ENCODE peak calls at places on chromosomes 4 and X, in six cellular contexts. Z, V, L, T, U and R are unnamed samples.

GRCh38 chrX:15854080-15854655 is 445 bp downstream of the AP1S2 start:
- DNase-seq in U (peak; percentile 54), T (peak; percentile 39), L (peak; percentile 44), V (no peak), Z (peak; percentile 78), R (no peak)

GRCh38 chrX:151981129-151981528 is 6.7 kb upstream of the GABRE start:
- DNase-seq in Z (no peak), U (no peak), V (no peak), L (peak; percentile 88), T (peak; percentile 45), R (peak; percentile 33)

GRCh38 chr4:171746418-171746817 is 66.8 kb upstream of the GALNTL6 start:
- DNase-seq in T (no peak), Z (no peak), L (no peak), U (no peak), V (no peak), R (no peak)

GRCh38 chr4:184845367-184846011 is 19.7 kb upstream of the ACSL1 start:
- DNase-seq in T (no peak), U (no peak), L (peak; percentile 76), V (peak; percentile 13), Z (no peak), R (peak; percentile 69)

GRCh38 chr4:82623284-82623683 is 61.5 kb upstream of the TMEM150C start:
- DNase-seq in T (no peak), Z (no peak), V (no peak), L (peak; percentile 24), U (no peak), R (no peak)

GRCh38 chrX:16316336-16316735 is 149.1 kb downstream of the MAGEB17 start:
- DNase-seq in U (no peak), V (no peak), L (no peak), T (no peak), Z (no peak), R (no peak)

GRCh38 chr4:95190751-95191436 is 357.9 kb downstream of the UNC5C start:
- DNase-seq in U (no peak), Z (no peak), T (no peak), L (no peak), V (no peak), R (no peak)

GRCh38 chrX:16662402-16662801 is 12.4 kb downstream of the S100G start:
- DNase-seq in U (no peak), Z (no peak), T (no peak), L (no peak), V (no peak), R (no peak)

GRCh38 chr4:8464376-8464775 is 23.8 kb downstream of the TRMT44 start:
- DNase-seq in L (no peak), U (no peak), V (no peak), T (no peak), Z (no peak), R (no peak)

GRCh38 chr4:121164291-121164690 is at the start of gene TNIP3:
- DNase-seq in V (peak; percentile 55), Z (no peak), U (no peak), L (peak; percentile 42), T (no peak), R (no peak)

GRCh38 chrX:1443496-1444075 is 9.1 kb downstream of the ASMTL start:
- DNase-seq in U (peak; percentile 3), Z (peak; percentile 40), L (no peak), T (no peak), V (no peak), R (no peak)

GRCh38 chrX:74049126-74049525 is 254.9 kb upstream of the ZCCHC13 start:
- DNase-seq in V (no peak), U (no peak), T (no peak), Z (no peak), L (no peak), R (no peak)

GRCh38 chrX:137166591-137166990 is 132.8 kb upstream of the GPR101 start:
- DNase-seq in T (no peak), L (no peak), U (no peak), Z (no peak), V (no peak), R (no peak)

GRCh38 chr4:83771113-83771705 is 235.3 kb downstream of the GPAT3 start:
- DNase-seq in Z (no peak), U (no peak), L (peak; percentile 83), V (peak; percentile 72), T (peak; percentile 59), R (no peak)

GRCh38 chrX:9781941-9782340 is 4.3 kb upstream of the SHROOM2 start:
- DNase-seq in Z (no peak), U (no peak), L (no peak), V (no peak), T (no peak), R (no peak)

GRCh38 chr4:145939241-145939640 is 618 bp upstream of the ZNF827 start:
- DNase-seq in T (no peak), L (peak; percentile 48), Z (no peak), U (no peak), V (no peak), R (no peak)

GRCh38 chr4:80361329-80361900 is 25.9 kb downstream of the CFAP299 start:
- DNase-seq in V (no peak), Z (no peak), T (peak; percentile 2), U (no peak), L (peak; percentile 58), R (no peak)

GRCh38 chr4:81455895-81456294 is 15.8 kb downstream of the RASGEF1B start:
- DNase-seq in L (no peak), T (no peak), Z (no peak), V (no peak), U (no peak), R (no peak)

GRCh38 chr4:152374606-152375285 is 161.1 kb downstream of the FBXW7 start:
- DNase-seq in T (no peak), V (no peak), U (no peak), Z (no peak), L (peak; percentile 49), R (no peak)

GRCh38 chr4:94127707-94128328 is 79.8 kb upstream of the SMARCAD1 start:
- DNase-seq in Z (no peak), T (peak; percentile 49), L (peak; percentile 54), V (no peak), U (no peak), R (no peak)

GRCh38 chrX:3712080-3712869 is 1.2 kb downstream of the PRKX start:
- DNase-seq in Z (no peak), V (peak; percentile 5), T (no peak), L (peak; percentile 34), U (no peak), R (no peak)

GRCh38 chrX:3713937-3714434 is 537 bp upstream of the PRKX start:
- DNase-seq in L (no peak), U (no peak), Z (no peak), T (no peak), V (no peak), R (no peak)

GRCh38 chrX:3713225-3713936 is at the start of gene PRKX:
- DNase-seq in V (peak; percentile 18), Z (peak; percentile 81), U (peak; percentile 80), T (peak; percentile 61), L (peak; percentile 65), R (no peak)

GRCh38 chrX:3712870-3713224 is 602 bp downstream of the PRKX start:
- DNase-seq in T (no peak), Z (no peak), U (no peak), L (no peak), V (no peak), R (no peak)

DNA sequence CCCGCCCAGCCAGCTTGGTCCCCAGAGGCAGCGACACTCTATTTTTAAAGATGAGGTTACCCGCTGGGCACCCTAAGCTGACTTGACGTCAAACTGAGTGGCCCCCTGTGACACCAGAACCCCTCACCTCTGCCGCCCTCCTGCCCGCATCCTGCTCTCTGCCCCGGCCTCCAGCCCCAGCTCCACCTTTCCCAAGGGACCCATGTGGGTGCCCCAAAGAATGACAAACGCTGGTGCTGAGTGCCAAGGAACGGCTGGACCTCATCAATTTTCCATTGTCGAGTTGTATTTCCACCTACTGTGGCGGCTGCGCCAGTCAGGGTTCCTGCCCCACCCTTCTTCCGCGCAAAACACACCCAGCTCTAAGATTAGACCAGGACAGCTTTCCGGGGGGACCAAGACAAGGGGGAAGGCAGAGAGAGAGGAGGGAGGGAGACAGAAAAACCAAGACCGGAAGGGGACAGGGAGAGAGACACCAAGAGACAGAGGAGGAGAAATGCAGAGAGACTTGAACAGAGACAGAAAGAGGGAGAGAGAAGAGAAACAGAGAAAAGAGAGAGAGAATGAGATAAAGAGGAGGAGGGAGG is 2.0 kb downstream of the PRKX start:
- DNase-seq in L (no peak), T (no peak), U (peak; percentile 38), V (no peak), Z (no peak), R (no peak)
- H3K4me3 ChIP-seq in L (no peak overlapping the region), T (peak overlapping the region; percentile 63), U (peak overlapping the region; percentile 53), V (peak overlapping the region; percentile 64), Z (peak overlapping the region; percentile 61), R (peak overlapping the region; percentile 77)

DNA sequence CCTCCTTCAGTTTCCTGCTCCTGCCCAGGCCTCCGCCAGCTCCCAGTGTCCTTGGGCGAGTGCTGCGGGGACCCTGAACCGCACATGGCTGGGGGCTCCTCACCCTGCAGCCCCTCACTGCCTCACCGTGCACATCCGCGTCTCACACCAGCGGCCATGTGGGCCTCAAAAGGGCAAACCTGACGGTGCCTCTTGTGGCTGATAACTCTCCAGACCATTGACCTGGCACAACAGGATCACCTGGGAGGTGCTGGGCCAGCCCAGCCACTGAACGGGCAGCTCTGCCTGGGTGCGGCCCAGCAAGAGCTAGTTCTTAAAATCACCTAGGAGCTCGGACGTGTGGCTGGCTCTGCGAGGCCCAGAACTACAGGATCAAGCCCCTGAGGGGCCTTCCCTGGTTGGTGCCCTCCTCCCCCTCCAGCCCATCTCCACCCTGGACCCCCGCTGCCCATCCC is 4.1 kb upstream of the S100P start:
- DNase-seq in V (no peak), L (no peak), Z (no peak), U (no peak), T (no peak), R (no peak)
- H3K4me3 ChIP-seq in V (no peak overlapping the region), L (no peak overlapping the region), Z (peak overlapping the region; percentile 23), U (peak overlapping the region; percentile 58), T (no peak overlapping the region), R (no peak overlapping the region)

GRCh38 chr4:16025268-16025667 is 58.6 kb downstream of the PROM1 start:
- DNase-seq in V (no peak), U (no peak), Z (no peak), L (no peak), T (no peak), R (no peak)
- H3K4me3 ChIP-seq in V (no peak overlapping the region), U (no peak overlapping the region), Z (no peak overlapping the region), L (no peak overlapping the region), T (no peak overlapping the region), R (no peak overlapping the region)

GRCh38 chrX:2698604-2699003 is 7.5 kb downstream of the CD99 start:
- DNase-seq in T (no peak), V (no peak), L (no peak), Z (no peak), U (no peak), R (no peak)

GRCh38 chrX:2694868-2695267 is 3.8 kb downstream of the CD99 start:
- DNase-seq in Z (no peak), U (no peak), T (no peak), L (peak; percentile 60), V (no peak), R (no peak)

GRCh38 chrX:2697741-2698294 is 6.7 kb downstream of the CD99 start:
- DNase-seq in L (no peak), V (no peak), U (no peak), Z (no peak), T (no peak), R (no peak)

GRCh38 chrX:2696698-2697215 is 5.7 kb downstream of the CD99 start:
- DNase-seq in U (peak; percentile 43), L (peak; percentile 96), V (peak; percentile 84), T (peak; percentile 35), Z (no peak), R (no peak)

DNA sequence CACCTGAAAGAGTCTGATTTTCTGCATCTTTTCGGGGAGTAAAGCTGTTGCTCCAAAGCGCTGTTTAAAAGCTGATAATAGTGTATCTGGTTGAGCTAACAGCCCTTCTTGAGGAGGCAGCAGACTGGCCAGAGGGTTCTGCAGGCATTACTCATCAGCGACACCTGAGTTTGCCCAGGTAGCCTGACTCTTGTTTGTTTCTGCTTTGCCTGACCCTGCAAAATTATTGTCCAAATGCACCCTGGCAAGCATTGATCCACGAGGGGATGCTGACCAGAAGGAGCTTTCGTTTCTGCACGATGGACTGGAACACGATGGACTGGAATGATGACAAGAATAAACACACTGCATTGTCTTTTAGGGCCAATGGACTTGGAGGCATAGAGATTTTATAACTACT is 6.2 kb downstream of the CD99 start:
- DNase-seq in L (peak; percentile 40), T (no peak), U (no peak), V (no peak), Z (no peak), R (no peak)
- H3K4me3 ChIP-seq in L (peak overlapping the region; percentile 51), T (no peak overlapping the region), U (peak overlapping the region; percentile 19), V (no peak overlapping the region), Z (no peak overlapping the region), R (no peak overlapping the region)